ENCODE peak calls at places on chromosomes 5 and 9, in ten cellular contexts. L, G, Z, N, F, I, W, M, O and S are unnamed samples.
A peak's percentile ranks its signal among the peaks of the same experiment; 100 is the strongest.

GRCh38 chr5:178940569-178941360 is at the start of gene ZNF454:
- DNase-seq in L (peak; percentile 88), G (no peak), Z (no peak), N (no peak), F (peak; percentile 44), I (no peak), W (no peak), M (peak; percentile 88), O (no peak), S (no peak)

GRCh38 chr5:113606298-113607134 is 93.0 kb downstream of the YTHDC2 start:
- DNase-seq in L (no peak), G (peak; percentile 54), Z (peak; percentile 7), N (no peak), F (no peak), I (peak; percentile 68), W (peak; percentile 26), M (peak; percentile 79), O (no peak), S (peak; percentile 59)

GRCh38 chr9:121424024-121424432 is 54.0 kb upstream of the STOM start:
- DNase-seq in L (no peak), G (no peak), Z (no peak), N (no peak), F (no peak), I (no peak), W (no peak), M (no peak), O (no peak), S (no peak)

GRCh38 chr5:151007430-151008123 is 12.8 kb upstream of the GPX3 start:
- DNase-seq in L (no peak), G (no peak), Z (no peak), N (no peak), F (no peak), I (no peak), W (no peak), M (no peak), O (no peak), S (no peak)

GRCh38 chr9:136323420-136323819 is 3.9 kb upstream of the GPSM1 start:
- DNase-seq in L (no peak), G (no peak), Z (no peak), N (no peak), F (no peak), I (no peak), W (no peak), M (no peak), O (no peak), S (peak; percentile 49)

GRCh38 chr5:52063186-52063585 is 679.9 kb downstream of the ISL1 start:
- DNase-seq in L (no peak), G (no peak), Z (no peak), N (no peak), F (no peak), I (peak; percentile 36), W (no peak), M (no peak), O (no peak), S (peak; percentile 51)

GRCh38 chr9:112866662-112867274 is 23.9 kb downstream of the SLC46A2 start:
- DNase-seq in L (no peak), G (peak; percentile 20), Z (no peak), N (no peak), F (peak; percentile 52), I (peak; percentile 54), W (no peak), M (peak; percentile 35), O (no peak), S (no peak)

GRCh38 chr9:127931092-127931881 is 710 bp upstream of the PIP5KL1 start:
- DNase-seq in L (peak; percentile 74), G (peak; percentile 50), Z (no peak), N (no peak), F (no peak), I (peak; percentile 67), W (no peak), M (peak; percentile 87), O (no peak), S (peak; percentile 70)

GRCh38 chr5:176550275-176550831 is 1.2 kb downstream of the CDHR2 start:
- DNase-seq in L (no peak), G (peak; percentile 45), Z (no peak), N (no peak), F (no peak), I (no peak), W (no peak), M (no peak), O (no peak), S (no peak)

GRCh38 chr5:8892931-8893330 is 652.9 kb downstream of the SEMA5A start:
- DNase-seq in L (no peak), G (no peak), Z (no peak), N (no peak), F (no peak), I (no peak), W (no peak), M (no peak), O (no peak), S (no peak)

GRCh38 chr9:137811283-137811870 is 66.2 kb upstream of the CACNA1B start:
- DNase-seq in L (no peak), G (no peak), Z (no peak), N (no peak), F (no peak), I (no peak), W (no peak), M (no peak), O (no peak), S (no peak)

GRCh38 chr5:132063090-132063911 is 2.8 kb downstream of the IL3 start:
- DNase-seq in L (no peak), G (peak; percentile 79), Z (peak; percentile 70), N (peak; percentile 77), F (no peak), I (peak; percentile 78), W (peak; percentile 54), M (peak; percentile 80), O (no peak), S (peak; percentile 66)

GRCh38 chr5:88142801-88143692 is 125.6 kb downstream of the TMEM161B start:
- DNase-seq in L (no peak), G (no peak), Z (no peak), N (no peak), F (no peak), I (no peak), W (no peak), M (peak; percentile 31), O (no peak), S (no peak)

GRCh38 chr5:75260708-75261107 is 24.0 kb upstream of the ANKRD31 start:
- DNase-seq in L (no peak), G (no peak), Z (no peak), N (no peak), F (no peak), I (peak; percentile 34), W (no peak), M (no peak), O (no peak), S (peak; percentile 30)

GRCh38 chr5:41368158-41368557 is 142.2 kb downstream of the PLCXD3 start:
- DNase-seq in L (no peak), G (no peak), Z (no peak), N (no peak), F (no peak), I (no peak), W (no peak), M (peak; percentile 46), O (no peak), S (no peak)

GRCh38 chr9:71929223-71929622 is 17.8 kb downstream of the C9orf85 start:
- DNase-seq in L (peak; percentile 84), G (no peak), Z (no peak), N (no peak), F (no peak), I (no peak), W (no peak), M (peak; percentile 88), O (no peak), S (no peak)

GRCh38 chr9:114057161-114057560 is 20.9 kb downstream of the AMBP start:
- DNase-seq in L (no peak), G (no peak), Z (no peak), N (no peak), F (no peak), I (no peak), W (no peak), M (no peak), O (no peak), S (peak; percentile 57)

GRCh38 chr5:81020478-81021167 is 60.5 kb downstream of the RASGRF2 start:
- DNase-seq in L (no peak), G (no peak), Z (no peak), N (no peak), F (no peak), I (no peak), W (no peak), M (peak; percentile 12), O (no peak), S (no peak)

GRCh38 chr5:72525816-72526215 is 18.6 kb upstream of the ZNF366 start:
- DNase-seq in L (peak; percentile 94), G (peak; percentile 57), Z (no peak), N (no peak), F (peak; percentile 68), I (peak; percentile 12), W (peak; percentile 1), M (peak; percentile 92), O (no peak), S (no peak)

GRCh38 chr9:124019771-124020519 is 8.4 kb downstream of the LHX2 start:
- DNase-seq in L (no peak), G (peak; percentile 8), Z (no peak), N (no peak), F (no peak), I (no peak), W (no peak), M (no peak), O (no peak), S (no peak)

GRCh38 chr9:129876815-129877214 is 41.6 kb downstream of the USP20 start:
- DNase-seq in L (no peak), G (no peak), Z (no peak), N (no peak), F (no peak), I (no peak), W (no peak), M (no peak), O (no peak), S (no peak)

GRCh38 chr5:159412284-159413046 is 82.2 kb upstream of the IL12B start:
- DNase-seq in L (no peak), G (peak; percentile 98), Z (peak; percentile 33), N (peak; percentile 35), F (no peak), I (no peak), W (peak; percentile 95), M (peak; percentile 15), O (no peak), S (no peak)

GRCh38 chr5:149439899-149440655 is 61.0 kb upstream of the IL17B start:
- DNase-seq in L (no peak), G (no peak), Z (no peak), N (no peak), F (no peak), I (peak; percentile 97), W (no peak), M (peak; percentile 67), O (no peak), S (peak; percentile 99)

GRCh38 chr9:115649991-115650472 is 503.6 kb upstream of the PAPPA start:
- DNase-seq in L (peak; percentile 100), G (no peak), Z (no peak), N (no peak), F (peak; percentile 62), I (no peak), W (no peak), M (peak; percentile 100), O (no peak), S (no peak)

GRCh38 chr9:98742325-98743280 is 33.9 kb upstream of the GABBR2 start:
- DNase-seq in L (peak; percentile 12), G (no peak), Z (no peak), N (no peak), F (no peak), I (no peak), W (no peak), M (peak; percentile 62), O (no peak), S (no peak)

GRCh38 chr5:160020969-160021368 is 12.0 kb downstream of the TTC1 start:
- DNase-seq in L (no peak), G (no peak), Z (no peak), N (no peak), F (no peak), I (no peak), W (no peak), M (peak; percentile 25), O (no peak), S (no peak)